ENCODE peak calls at places on chromosomes 2 and 18, in five cellular contexts. L, F, N, A and E are unnamed samples.
A peak's percentile ranks its signal among the peaks of the same experiment; 100 is the strongest.

GRCh38 chr2:130393318-130393910 is 37.6 kb downstream of the PTPN18 start:
- DNase-seq in L (no peak), F (peak; percentile 34), A (no peak), N (no peak), E (no peak)

GRCh38 chr2:47785986-47786385 is 3.0 kb downstream of the MSH6 start:
- DNase-seq in F (no peak), L (no peak), A (no peak), N (no peak), E (no peak)

GRCh38 chr2:235265348-235265965 is 228.4 kb upstream of the AGAP1 start:
- DNase-seq in F (no peak), L (no peak), A (no peak), N (no peak), E (no peak)

GRCh38 chr2:23745726-23746105 is 181.2 kb downstream of the ATAD2B start:
- DNase-seq in F (no peak), N (no peak), L (peak; percentile 51), A (no peak), E (no peak)

GRCh38 chr2:238523158-238524110 is 96.7 kb downstream of the ASB1 start:
- DNase-seq in F (no peak), A (peak; percentile 78), L (peak; percentile 73), N (no peak), E (peak; percentile 72)

GRCh38 chr18:26301681-26302080 is 75.4 kb downstream of the TAF4B start:
- DNase-seq in L (peak; percentile 53), A (no peak), F (no peak), N (no peak), E (no peak)

GRCh38 chr18:79553696-79554095 is 125.9 kb upstream of the CTDP1 start:
- DNase-seq in A (no peak), F (no peak), L (no peak), N (no peak), E (no peak)

GRCh38 chr2:109493176-109493935 is 120.4 kb downstream of the SEPTIN10 start:
- DNase-seq in L (no peak), A (no peak), F (no peak), N (no peak), E (no peak)

GRCh38 chr2:63488118-63488713 is 100.1 kb downstream of the WDPCP start:
- DNase-seq in N (peak; percentile 15), F (peak; percentile 26), A (peak; percentile 56), L (peak; percentile 58), E (peak; percentile 42)

GRCh38 chr18:53380063-53380639 is 844.3 kb downstream of the MBD2 start:
- DNase-seq in F (peak; percentile 23), N (peak; percentile 19), L (peak; percentile 7), A (peak; percentile 70), E (peak; percentile 57)

GRCh38 chr2:168075446-168075845 is 171.9 kb downstream of the STK39 start:
- DNase-seq in N (no peak), L (peak; percentile 15), F (no peak), A (no peak), E (no peak)

GRCh38 chr2:11829324-11829946 is 83.0 kb downstream of the LPIN1 start:
- DNase-seq in N (peak; percentile 41), F (peak; percentile 44), L (peak; percentile 58), A (peak; percentile 87), E (peak; percentile 85)

GRCh38 chr18:55778731-55779460 is 190.9 kb upstream of the TCF4 start:
- DNase-seq in A (peak; percentile 44), L (peak; percentile 12), N (no peak), F (peak; percentile 44), E (peak; percentile 59)

GRCh38 chr2:23475036-23475435 is 90.1 kb downstream of the KLHL29 start:
- DNase-seq in F (no peak), L (no peak), A (peak; percentile 66), N (no peak), E (peak; percentile 83)

GRCh38 chr2:148876589-148877402 is 1.8 kb downstream of the KIF5C start:
- DNase-seq in L (peak; percentile 14), F (no peak), N (no peak), A (peak; percentile 95), E (peak; percentile 95)
- TF ChIP-seq EZH2 in L (no peak), F (no peak), N (no peak), A (no peak), E (no peak)

GRCh38 chr18:50642439-50642838 is 82.6 kb downstream of the MAPK4 start:
- DNase-seq in F (no peak), L (no peak), A (no peak), N (no peak), E (no peak)

GRCh38 chr18:50647792-50648191 is 87.9 kb downstream of the MAPK4 start:
- DNase-seq in L (no peak), F (no peak), A (no peak), N (no peak), E (no peak)

GRCh38 chr18:50647237-50647636 is 87.3 kb downstream of the MAPK4 start:
- DNase-seq in N (no peak), L (no peak), A (no peak), F (no peak), E (no peak)

GRCh38 chr18:50644146-50644545 is 84.3 kb downstream of the MAPK4 start:
- DNase-seq in L (no peak), A (no peak), N (no peak), F (no peak), E (no peak)

GRCh38 chr18:50644807-50645206 is 84.9 kb downstream of the MAPK4 start:
- DNase-seq in L (peak; percentile 22), A (peak; percentile 84), F (no peak), N (peak; percentile 23), E (peak; percentile 54)
- TF ChIP-seq EZH2phosphoT487 in L (no peak), A (no peak), F (no peak), N (no peak), E (no peak)

GRCh38 chr18:70154591-70155194 is 50.8 kb downstream of the RTTN start:
- DNase-seq in L (peak; percentile 60), A (no peak), N (no peak), F (no peak), E (no peak)
- H3K4me1 ChIP-seq in L (peaks cover 23% of the 10 kb centered on the region), A (no peaks in the 10 kb centered on the region), N (no peaks in the 10 kb centered on the region), F (peaks cover 11% of the 10 kb centered on the region), E (no peaks in the 10 kb centered on the region)

GRCh38 chr2:241866896-241867631 is 2.5 kb upstream of the RTP5 start:
- DNase-seq in A (no peak), L (no peak), F (no peak), N (no peak), E (no peak)
- TF ChIP-seq EZH2 in A (no peak), L (no peak), F (no peak), N (no peak), E (no peak)

DNA sequence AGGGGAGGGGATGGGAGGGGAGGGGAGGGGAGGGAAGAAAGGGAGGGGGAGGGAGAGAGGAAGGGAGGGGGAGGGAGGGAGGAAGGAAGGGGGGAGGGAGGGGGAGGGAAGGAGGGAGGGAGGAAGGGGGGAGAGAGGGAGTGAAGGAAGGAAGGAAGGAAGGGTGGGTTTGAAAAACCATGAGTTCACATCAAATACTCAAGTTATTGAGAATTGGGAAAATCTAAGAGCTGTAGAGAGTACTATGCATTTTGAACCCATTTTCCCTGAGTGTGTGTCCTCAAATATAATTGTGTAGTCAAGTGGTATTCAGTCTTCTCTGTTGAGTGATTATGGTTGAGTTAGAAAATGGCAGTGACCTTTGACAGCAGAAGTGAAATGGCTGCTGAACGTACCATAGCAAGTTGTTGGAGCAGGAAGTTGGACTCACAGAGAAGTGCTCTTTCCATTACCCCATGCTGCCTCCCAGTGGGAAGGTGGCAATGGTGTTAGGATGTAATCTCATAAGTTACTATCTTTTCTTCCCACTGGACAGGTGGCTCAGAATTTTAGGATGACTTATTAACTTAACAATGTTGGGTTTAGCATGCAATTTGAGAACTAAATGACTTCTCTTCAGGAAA is 214.6 kb downstream of the SETBP1 start:
- DNase-seq in L (peak; percentile 52), A (no peak), N (no peak), F (peak; percentile 31), E (no peak)
- TF ChIP-seq EZH2phosphoT487 in L (no peak), A (no peak), N (no peak), F (no peak), E (no peak)

GRCh38 chr2:37665622-37666362 is 5.7 kb downstream of the CDC42EP3 start:
- DNase-seq in F (no peak), N (no peak), A (no peak), L (no peak), E (no peak)

GRCh38 chr2:37664190-37664751 is 7.2 kb downstream of the CDC42EP3 start:
- DNase-seq in L (no peak), N (no peak), F (no peak), A (no peak), E (no peak)

GRCh38 chr2:37665038-37665437 is 6.4 kb downstream of the CDC42EP3 start:
- DNase-seq in L (no peak), F (no peak), A (no peak), N (no peak), E (no peak)

GRCh38 chr2:37667704-37668103 is 3.7 kb downstream of the CDC42EP3 start:
- DNase-seq in N (no peak), F (no peak), A (no peak), L (no peak), E (no peak)

DNA sequence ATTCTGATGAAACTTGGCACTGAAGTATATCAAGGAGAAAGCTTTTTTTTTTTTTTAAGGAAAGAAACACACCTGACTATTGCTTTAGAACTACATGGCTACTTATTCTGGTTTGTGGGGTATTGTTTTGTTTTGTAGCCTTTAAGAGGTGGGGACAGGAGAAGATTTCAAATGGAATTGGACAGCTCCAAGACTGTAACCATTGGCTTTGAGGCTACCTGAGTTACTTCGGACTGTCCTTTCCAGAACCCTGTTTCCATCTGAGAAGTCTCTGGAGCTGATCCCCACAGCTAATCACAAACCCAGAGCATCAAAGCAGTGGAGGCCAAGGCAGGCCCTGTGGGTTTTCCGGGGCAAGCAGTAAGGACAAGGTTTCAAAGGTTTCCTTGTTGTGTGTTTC is 4.7 kb downstream of the CDC42EP3 start:
- DNase-seq in N (no peak), F (no peak), L (no peak), A (no peak), E (no peak)
- H3K4me1 ChIP-seq in N (peaks cover 14% of the 10 kb centered on the region), F (peaks cover 14% of the 10 kb centered on the region), L (peaks cover 47% of the 10 kb centered on the region), A (peaks cover 52% of the 10 kb centered on the region), E (peaks cover 24% of the 10 kb centered on the region)

GRCh38 chr2:176130153-176130916 is 830 bp downstream of the HOXD8 start:
- DNase-seq in L (peak; percentile 86), N (no peak), A (peak; percentile 67), F (no peak), E (peak; percentile 76)
- TF ChIP-seq EZH2 in L (no peak), N (no peak), A (peak; percentile 91), F (no peak), E (peak; percentile 79)

GRCh38 chr2:141411419-141411818 is 719.4 kb downstream of the LRP1B start:
- DNase-seq in L (no peak), A (no peak), F (no peak), N (no peak), E (no peak)
- TF ChIP-seq EZH2phosphoT487 in L (no peak), A (no peak), F (no peak), N (no peak), E (no peak)